ENCODE peak calls at places on chromosomes 7 and 10, in four cellular contexts. X, D, N and S are unnamed samples.

GRCh38 chr10:110747609-110748464 is 103.7 kb downstream of the RBM20 start:
- DNase-seq in X (no peak), D (no peak), N (no peak), S (no peak)

GRCh38 chr7:88628363-88629085 is 131.0 kb upstream of the ZNF804B start:
- DNase-seq in X (no peak), D (no peak), N (no peak), S (no peak)

GRCh38 chr10:3898821-3899220 is 113.8 kb upstream of the KLF6 start:
- DNase-seq in X (no peak), D (no peak), N (no peak), S (no peak)

GRCh38 chr10:28200804-28201203 is 102.1 kb downstream of the MPP7 start:
- DNase-seq in X (no peak), D (no peak), N (no peak), S (no peak)

GRCh38 chr10:29849434-29849833 is 210.0 kb downstream of the JCAD start:
- DNase-seq in X (no peak), D (no peak), N (no peak), S (no peak)

GRCh38 chr7:73437091-73437490 is 3.5 kb downstream of the FZD9 start:
- DNase-seq in X (no peak), D (no peak), N (no peak), S (no peak)

GRCh38 chr7:45469103-45469502 is 105.1 kb upstream of the ADCY1 start:
- DNase-seq in X (no peak), D (no peak), N (no peak), S (no peak)

GRCh38 chr10:124703372-124703771 is 40.8 kb downstream of the FAM53B start:
- DNase-seq in X (no peak), D (no peak), N (no peak), S (no peak)

GRCh38 chr10:15719899-15720634 is at the start of gene ITGA8:
- DNase-seq in X (no peak), D (peak), N (peak), S (peak)

GRCh38 chr10:50470798-50471582 is 152.8 kb downstream of the SGMS1 start:
- DNase-seq in X (no peak), D (no peak), N (peak), S (no peak)

GRCh38 chr7:87339373-87339897 is 6.0 kb upstream of the CROT start:
- DNase-seq in X (no peak), D (no peak), N (no peak), S (no peak)

GRCh38 chr10:132104471-132105301 is 38.9 kb downstream of the JAKMIP3 start:
- DNase-seq in X (peak), D (peak), N (no peak), S (no peak)

GRCh38 chr7:114818501-114818900 is 103.4 kb upstream of the MDFIC start:
- DNase-seq in X (no peak), D (no peak), N (no peak), S (no peak)

GRCh38 chr10:76903387-76903786 is 734.2 kb downstream of the KCNMA1 start:
- DNase-seq in X (no peak), D (no peak), N (no peak), S (no peak)

GRCh38 chr10:76905251-76905650 is 732.4 kb downstream of the KCNMA1 start:
- DNase-seq in X (no peak), D (no peak), N (peak), S (no peak)

GRCh38 chr10:76906221-76906620 is 731.4 kb downstream of the KCNMA1 start:
- DNase-seq in X (no peak), D (no peak), N (no peak), S (no peak)

GRCh38 chr10:76901701-76902100 is 735.9 kb downstream of the KCNMA1 start:
- DNase-seq in X (no peak), D (no peak), N (no peak), S (no peak)

DNA sequence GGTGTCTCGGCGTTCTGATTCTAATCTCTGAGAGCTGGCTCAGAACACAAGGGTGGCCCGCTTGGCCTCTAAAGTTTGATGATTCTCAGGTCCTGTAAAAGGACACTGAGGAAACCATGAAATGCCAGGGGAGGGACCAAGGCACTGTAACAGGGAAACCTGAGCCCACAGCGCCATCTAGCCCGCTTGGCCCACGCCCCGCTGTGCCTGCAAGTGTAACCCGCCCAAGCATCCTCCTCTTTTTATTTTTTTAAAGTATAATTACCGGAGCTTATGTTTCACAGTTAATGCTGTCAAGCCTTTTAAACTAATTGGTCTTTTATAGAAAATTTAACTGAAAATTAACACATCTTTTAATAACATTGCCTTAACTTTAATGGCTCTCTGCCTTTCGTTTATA is 734.7 kb downstream of the KCNMA1 start:
- DNase-seq in X (peak), D (peak), N (peak), S (peak)
- H4K8ac ChIP-seq in X (no peak), D (no peak), N (no peak), S (no peak)

GRCh38 chr10:12971001-12971788 is 30.3 kb downstream of the CCDC3 start:
- DNase-seq in X (no peak), D (no peak), N (no peak), S (no peak)
- H4K8ac ChIP-seq in X (no peak), D (no peak), N (no peak), S (no peak)

GRCh38 chr7:155001756-155002410 is 1.0 kb downstream of the PAXIP1 start:
- DNase-seq in X (no peak), D (no peak), N (no peak), S (no peak)
- H4K8ac ChIP-seq in X (peak), D (no peak), N (no peak), S (peak)

GRCh38 chr7:151744656-151745055 is 132.3 kb downstream of the PRKAG2 start:
- DNase-seq in X (no peak), D (no peak), N (no peak), S (no peak)

GRCh38 chr7:151744051-151744580 is 132.8 kb downstream of the PRKAG2 start:
- DNase-seq in X (no peak), D (no peak), N (no peak), S (no peak)

GRCh38 chr7:151743481-151743983 is 133.4 kb downstream of the PRKAG2 start:
- DNase-seq in X (no peak), D (no peak), N (no peak), S (no peak)

GRCh38 chr7:151741585-151741984 is 135.3 kb downstream of the PRKAG2 start:
- DNase-seq in X (no peak), D (no peak), N (no peak), S (no peak)

GRCh38 chr7:151742713-151743480 is 134.0 kb downstream of the PRKAG2 start:
- DNase-seq in X (no peak), D (peak), N (peak), S (peak)
- H4K8ac ChIP-seq in X (no peak), D (no peak), N (no peak), S (no peak)